ENCODE peak calls at places on chromosomes 1 and 21, in five cellular contexts. I is colonic mucosa, A is NCI-H1092 treated with DMSO at 0.1 percent for 48 hours, M is frontal cortex, N is MCF 10A. T is an unnamed sample.

GRCh38 chr21:28742527-28742926 is 250.2 kb downstream of the LTN1 start:
- DNase-seq in I (no peak), A (no peak), M (no peak), N (peak; percentile 11), T (peak; percentile 33)

GRCh38 chr1:143698016-143698415 is 273.8 kb downstream of the FAM72C start:
- DNase-seq in I (peak; percentile 77), A (no peak), M (no peak), N (peak; percentile 76), T (no peak)

GRCh38 chr21:33011462-33011861 is 14.3 kb upstream of the OLIG2 start:
- DNase-seq in I (no peak), A (no peak), M (no peak), N (peak; percentile 93), T (peak; percentile 25)

GRCh38 chr1:70041317-70042045 is 163.9 kb downstream of the LRRC40 start:
- DNase-seq in I (no peak), A (no peak), M (no peak), N (no peak), T (no peak)

GRCh38 chr1:2921970-2922686 is 99.1 kb upstream of the ACTRT2 start:
- DNase-seq in I (peak; percentile 22), A (peak; percentile 0), M (no peak), N (no peak), T (no peak)

GRCh38 chr1:93672069-93672468 is 9.6 kb downstream of the BCAR3 start:
- DNase-seq in I (peak; percentile 93), A (no peak), M (no peak), N (peak; percentile 89), T (peak; percentile 85)

GRCh38 chr1:119686661-119687060 is 25.1 kb upstream of the PHGDH start:
- DNase-seq in I (no peak), A (no peak), M (no peak), N (peak; percentile 59), T (no peak)

GRCh38 chr1:56390934-56391731 is 188.2 kb downstream of the PLPP3 start:
- DNase-seq in I (no peak), A (no peak), M (no peak), N (no peak), T (no peak)

GRCh38 chr1:207823880-207824566 is 72.2 kb downstream of the CD46 start:
- DNase-seq in I (peak; percentile 85), A (peak; percentile 73), M (peak; percentile 71), N (peak; percentile 100), T (peak; percentile 94)

GRCh38 chr1:114336360-114336759 is 174.6 kb downstream of the TRIM33 start:
- DNase-seq in I (no peak), A (no peak), M (no peak), N (peak; percentile 17), T (no peak)

GRCh38 chr1:77832889-77833288 is 53.4 kb downstream of the MIGA1 start:
- DNase-seq in I (no peak), A (peak; percentile 8), M (no peak), N (peak; percentile 92), T (peak; percentile 89)

GRCh38 chr1:162912061-162912667 is 51.2 kb upstream of the CCDC190 start:
- DNase-seq in I (no peak), A (no peak), M (no peak), N (peak; percentile 27), T (no peak)